ENCODE peak calls at places on chromosomes 13 and 19, in ten cellular contexts. X, J, S, E, Z, L, N, T, R and O are unnamed samples.

GRCh38 chr19:32570081-32570785 is 10.8 kb upstream of the PDCD5 start:
- DNase-seq in X (peak; percentile 56), J (peak; percentile 25), S (no peak), E (peak; percentile 69), Z (peak; percentile 24), L (peak; percentile 35), N (peak; percentile 53), T (no peak), R (no peak), O (no peak)

GRCh38 chr19:29121684-29122083 is 91.3 kb downstream of the UQCRFS1 start:
- DNase-seq in X (no peak), J (no peak), S (no peak), E (no peak), Z (no peak), L (peak; percentile 30), N (no peak), T (no peak), R (no peak), O (no peak)

GRCh38 chr13:73090116-73090811 is 31.5 kb downstream of the KLF5 start:
- DNase-seq in X (peak; percentile 72), J (no peak), S (no peak), E (no peak), Z (no peak), L (no peak), N (peak; percentile 58), T (no peak), R (no peak), O (peak; percentile 97)

GRCh38 chr13:20360041-20360491 is 127.9 kb upstream of the GJB6 start:
- DNase-seq in X (no peak), J (no peak), S (no peak), E (no peak), Z (no peak), L (no peak), N (peak; percentile 59), T (no peak), R (no peak), O (no peak)

GRCh38 chr13:40922437-40923040 is 96.6 kb downstream of the ELF1 start:
- DNase-seq in X (peak; percentile 61), J (no peak), S (peak; percentile 18), E (no peak), Z (no peak), L (no peak), N (no peak), T (peak; percentile 65), R (no peak), O (no peak)

GRCh38 chr13:43411741-43412140 is 375.0 kb downstream of the ENOX1 start:
- DNase-seq in X (peak; percentile 19), J (no peak), S (peak; percentile 44), E (peak; percentile 89), Z (no peak), L (no peak), N (no peak), T (no peak), R (no peak), O (no peak)

GRCh38 chr19:19752760-19753403 is 20.0 kb upstream of the ZNF14 start:
- DNase-seq in X (no peak), J (no peak), S (no peak), E (no peak), Z (no peak), L (no peak), N (no peak), T (no peak), R (no peak), O (no peak)

GRCh38 chr19:13043285-13043684 is 48.0 kb downstream of the NFIX start:
- DNase-seq in X (no peak), J (no peak), S (no peak), E (no peak), Z (no peak), L (no peak), N (peak; percentile 48), T (no peak), R (no peak), O (no peak)

GRCh38 chr13:113547248-113547971 is 37.1 kb upstream of the TFDP1 start:
- DNase-seq in X (peak; percentile 5), J (no peak), S (no peak), E (no peak), Z (no peak), L (no peak), N (no peak), T (peak; percentile 42), R (no peak), O (no peak)

GRCh38 chr19:3555653-3556422 is 1.5 kb downstream of the MFSD12 start:
- DNase-seq in X (no peak), J (no peak), S (no peak), E (no peak), Z (no peak), L (no peak), N (no peak), T (no peak), R (no peak), O (no peak)

GRCh38 chr19:4172861-4173473 is 9.4 kb downstream of the SIRT6 start:
- DNase-seq in X (peak; percentile 72), J (peak; percentile 50), S (peak; percentile 71), E (no peak), Z (peak; percentile 21), L (peak; percentile 24), N (peak; percentile 34), T (peak; percentile 82), R (no peak), O (no peak)

GRCh38 chr13:48975101-48975925 is at the start of gene FNDC3A:
- DNase-seq in X (peak; percentile 49), J (peak; percentile 14), S (peak; percentile 83), E (peak; percentile 76), Z (peak; percentile 58), L (peak; percentile 42), N (peak; percentile 67), T (peak; percentile 92), R (no peak), O (no peak)

GRCh38 chr13:45859682-45860081 is 8.1 kb upstream of the SIAH3 start:
- DNase-seq in X (no peak), J (no peak), S (no peak), E (no peak), Z (no peak), L (no peak), N (no peak), T (no peak), R (no peak), O (no peak)

GRCh38 chr13:100707818-100708740 is 33.5 kb upstream of the TMTC4 start:
- DNase-seq in X (no peak), J (no peak), S (no peak), E (no peak), Z (no peak), L (no peak), N (no peak), T (no peak), R (no peak), O (peak; percentile 96)

GRCh38 chr13:78339927-78340326 is 263.4 kb downstream of the POU4F1 start:
- DNase-seq in X (no peak), J (no peak), S (no peak), E (no peak), Z (no peak), L (no peak), N (no peak), T (no peak), R (no peak), O (no peak)

GRCh38 chr13:78334059-78334458 is 269.3 kb downstream of the POU4F1 start:
- DNase-seq in X (no peak), J (no peak), S (no peak), E (no peak), Z (no peak), L (no peak), N (no peak), T (no peak), R (no peak), O (no peak)
- H3K36me3 ChIP-seq in X (no peaks in the 10 kb centered on the region), J (no peaks in the 10 kb centered on the region), S (no peaks in the 10 kb centered on the region), E (no peaks in the 10 kb centered on the region), Z (no peaks in the 10 kb centered on the region), L (no peaks in the 10 kb centered on the region), N (no peaks in the 10 kb centered on the region), T (no peaks in the 10 kb centered on the region), R (no peaks in the 10 kb centered on the region), O (no peaks in the 10 kb centered on the region)

GRCh38 chr13:22187329-22187728 is 516.5 kb downstream of the FGF9 start:
- DNase-seq in X (no peak), J (no peak), S (no peak), E (no peak), Z (no peak), L (no peak), N (no peak), T (no peak), R (no peak), O (peak; percentile 10)
- TF ChIP-seq CTCF in X (no peak), J (no peak), S (no peak), E (no peak), Z (no peak), L (no peak), N (no peak), T (no peak), R (no peak), O (no peak)

GRCh38 chr19:10116085-10116865 is 3.4 kb downstream of the EIF3G start:
- DNase-seq in X (no peak), J (no peak), S (no peak), E (no peak), Z (no peak), L (no peak), N (no peak), T (no peak), R (no peak), O (no peak)
- H3K36me3 ChIP-seq in X (no peaks in the 10 kb centered on the region), J (peaks cover 41% of the 10 kb centered on the region), S (peaks cover 62% of the 10 kb centered on the region), E (peaks cover 32% of the 10 kb centered on the region), Z (peaks cover 41% of the 10 kb centered on the region), L (peaks cover 42% of the 10 kb centered on the region), N (peaks cover 13% of the 10 kb centered on the region), T (peaks cover 48% of the 10 kb centered on the region), R (peaks cover 34% of the 10 kb centered on the region), O (peaks cover 5% of the 10 kb centered on the region)

GRCh38 chr19:11416346-11417052 is 2.6 kb downstream of the RGL3 start:
- DNase-seq in X (no peak), J (no peak), S (no peak), E (no peak), Z (no peak), L (no peak), N (no peak), T (no peak), R (no peak), O (no peak)

GRCh38 chr19:11410682-11411081 is 8.4 kb downstream of the RGL3 start:
- DNase-seq in X (no peak), J (no peak), S (no peak), E (no peak), Z (no peak), L (no peak), N (no peak), T (no peak), R (no peak), O (peak; percentile 44)

GRCh38 chr19:11418518-11419506 is at the start of gene RGL3:
- DNase-seq in X (peak; percentile 51), J (no peak), S (peak; percentile 74), E (no peak), Z (no peak), L (peak; percentile 43), N (peak; percentile 56), T (peak; percentile 85), R (no peak), O (no peak)

GRCh38 chr19:11418166-11418517 is 972 bp downstream of the RGL3 start:
- DNase-seq in X (no peak), J (no peak), S (no peak), E (no peak), Z (no peak), L (no peak), N (no peak), T (no peak), R (no peak), O (no peak)

DNA sequence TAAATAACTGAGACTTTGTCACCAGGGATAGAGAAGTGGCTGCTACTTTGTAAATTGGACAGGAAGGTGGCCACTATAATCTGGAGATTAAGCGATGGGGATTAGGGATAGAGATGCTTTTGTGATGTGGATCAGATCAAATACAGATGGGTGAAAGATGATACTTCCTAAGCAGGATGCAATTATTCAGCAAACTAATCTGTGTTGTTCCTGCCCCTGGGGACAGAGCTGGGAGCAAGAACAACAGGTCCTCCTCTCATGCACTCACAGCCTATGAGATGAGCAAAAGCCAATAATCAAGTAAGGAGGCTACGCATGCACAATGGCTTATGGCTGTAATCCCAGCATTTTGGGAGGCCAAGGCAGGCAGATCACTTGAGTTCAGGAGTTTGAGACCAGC is 4.6 kb downstream of the RGL3 start:
- DNase-seq in X (no peak), J (no peak), S (no peak), E (no peak), Z (no peak), L (no peak), N (no peak), T (no peak), R (no peak), O (no peak)
- TF ChIP-seq CTCF in X (no peak), J (no peak), S (no peak), E (no peak), Z (no peak), L (no peak), N (no peak), T (no peak), R (no peak), O (no peak)